ENCODE peak calls at places on chromosomes 1 and 21, in ten cellular contexts. K is astrocyte of the spinal cord; G is esophagus squamous epithelium; T is foreskin melanocyte; S is lung; N is HEK293T; X is stimulated activated CD4-positive, alpha-beta T cell treated with anti-CD3 and anti-CD28 coated beads, Interleukin-1b, Interleukin-23, amount 100 ng/mL, for 4 hours; E is GM23248; Z is NCI-H748 treated with DMSO at 0.1 percent for 48 hours; A is ELR. W is an unnamed sample.

GRCh38 chr1:182910143-182910542 is 42.8 kb downstream of the SHCBP1L start:
- DNase-seq in T (no peak), S (no peak), A (no peak), X (no peak), E (no peak), Z (no peak), N (no peak), G (no peak), K (no peak), W (no peak)

GRCh38 chr1:113046569-113046968 is 26.4 kb upstream of the LRIG2 start:
- DNase-seq in K (no peak), Z (no peak), N (no peak), A (no peak), S (no peak), E (no peak), G (no peak), X (no peak), T (no peak), W (no peak)

GRCh38 chr1:1124508-1124785 is 8.6 kb upstream of the C1orf159 start:
- DNase-seq in Z (no peak), N (no peak), A (no peak), K (no peak), X (no peak), E (no peak), T (no peak), S (no peak), G (no peak), W (no peak)

GRCh38 chr1:185603158-185603557 is 131.0 kb upstream of the HMCN1 start:
- DNase-seq in A (no peak), E (no peak), X (no peak), Z (no peak), S (no peak), T (no peak), G (no peak), N (no peak), K (no peak), W (no peak)

GRCh38 chr1:2358072-2358471 is 33.3 kb downstream of the MORN1 start:
- DNase-seq in K (no peak), T (no peak), E (no peak), X (no peak), S (no peak), N (no peak), A (no peak), Z (no peak), G (no peak), W (no peak)

GRCh38 chr21:29114765-29115164 is 15.7 kb upstream of the MAP3K7CL start:
- DNase-seq in Z (no peak), T (no peak), A (peak), X (no peak), K (peak), N (peak), S (no peak), G (no peak), E (peak), W (no peak)

GRCh38 chr1:17636612-17637011 is 97.1 kb downstream of the ARHGEF10L start:
- DNase-seq in A (peak), N (no peak), X (no peak), G (no peak), Z (no peak), E (peak), K (peak), T (no peak), S (no peak), W (no peak)

GRCh38 chr21:41419921-41420862 is 5.8 kb upstream of the MX1 start:
- DNase-seq in G (no peak), S (peak), E (peak), A (peak), N (no peak), K (peak), Z (no peak), X (peak), T (peak), W (peak)

GRCh38 chr1:59013276-59013927 is 229.6 kb upstream of the JUN start:
- DNase-seq in T (no peak), X (no peak), S (no peak), E (peak), K (peak), G (no peak), N (peak), A (peak), Z (no peak), W (peak)